ENCODE peak calls at places on chromosomes 11 and 22, in four cellular contexts. O, Q, K and I are unnamed samples.

GRCh38 chr22:35205956-35206355 is 51.3 kb upstream of the HMGXB4 start:
- ATAC-seq in Q (no peak), O (no peak), K (no peak), I (no peak)

GRCh38 chr11:11081273-11081672 is 223.4 kb upstream of the ZBED5 start:
- ATAC-seq in K (no peak), O (no peak), Q (no peak), I (no peak)

GRCh38 chr11:123519055-123519796 is 89.2 kb downstream of the GRAMD1B start:
- ATAC-seq in O (no peak), K (no peak), Q (no peak), I (peak)

GRCh38 chr11:113697798-113698407 is 8.2 kb downstream of the TMPRSS5 start:
- ATAC-seq in K (no peak), O (no peak), Q (no peak), I (no peak)

GRCh38 chr11:115580927-115581680 is 76.9 kb upstream of the CADM1 start:
- ATAC-seq in O (no peak), Q (no peak), K (no peak), I (no peak)

GRCh38 chr11:110762596-110762995 is 50.4 kb upstream of the ARHGAP20 start:
- ATAC-seq in O (no peak), K (no peak), Q (no peak), I (no peak)

GRCh38 chr22:31508536-31508935 is 12.2 kb downstream of the SFI1 start:
- ATAC-seq in K (no peak), Q (no peak), O (no peak), I (no peak)

GRCh38 chr11:5345831-5346230 is 2.5 kb upstream of the OR51B5 start:
- ATAC-seq in K (no peak), Q (no peak), O (no peak), I (no peak)

GRCh38 chr11:35978173-35978572 is 34.3 kb downstream of the LDLRAD3 start:
- ATAC-seq in O (no peak), Q (no peak), K (no peak), I (no peak)

GRCh38 chr11:48164836-48165235 is 51.8 kb upstream of the OR4B1 start:
- ATAC-seq in K (no peak), Q (no peak), O (no peak), I (no peak)